ENCODE peak calls at places on chromosomes 7 and 10, in five cellular contexts. One of them, this sample, is unnamed. For H3K4me1, the result is how much of the 10 kb centered on the place peaks cover.

GRCh38 chr7:140050100-140050499 is 12.7 kb downstream of the PARP12 start:
- ATAC-seq in HepG2: no peak
- ATAC-seq in K562: no peak
- ATAC-seq in A549: no peak
- ATAC-seq in GM12878: no peak
- ATAC-seq in this sample: no peak

GRCh38 chr7:34158754-34159153 is 253.4 kb downstream of the BMPER start:
- ATAC-seq in GM12878: no peak
- ATAC-seq in K562: no peak
- ATAC-seq in A549: no peak
- ATAC-seq in HepG2: peak
- ATAC-seq in this sample: no peak

GRCh38 chr10:132417957-132418441 is 21.0 kb downstream of the PWWP2B start:
- ATAC-seq in GM12878: no peak
- ATAC-seq in HepG2: no peak
- ATAC-seq in A549: no peak
- ATAC-seq in K562: no peak
- ATAC-seq in this sample: no peak

GRCh38 chr10:3652886-3653285 is 132.1 kb downstream of the KLF6 start:
- ATAC-seq in HepG2: no peak
- ATAC-seq in GM12878: no peak
- ATAC-seq in K562: no peak
- ATAC-seq in A549: no peak
- ATAC-seq in this sample: no peak

GRCh38 chr10:94315975-94316464 is 46.7 kb downstream of the NOC3L start:
- ATAC-seq in GM12878: no peak
- ATAC-seq in HepG2: peak
- ATAC-seq in K562: no peak
- ATAC-seq in A549: no peak
- ATAC-seq in this sample: peak

GRCh38 chr10:94232711-94233383 is 129.9 kb downstream of the NOC3L start:
- ATAC-seq in K562: no peak
- ATAC-seq in A549: no peak
- ATAC-seq in HepG2: peak
- ATAC-seq in GM12878: peak
- ATAC-seq in this sample: no peak

GRCh38 chr7:8147760-8148463 is 114.1 kb downstream of the ICA1 start:
- ATAC-seq in GM12878: no peak
- ATAC-seq in K562: no peak
- ATAC-seq in A549: no peak
- ATAC-seq in HepG2: no peak
- ATAC-seq in this sample: no peak

GRCh38 chr10:91805110-91805825 is 7.0 kb downstream of the TNKS2 start:
- ATAC-seq in A549: no peak
- ATAC-seq in K562: no peak
- ATAC-seq in HepG2: no peak
- ATAC-seq in GM12878: no peak
- ATAC-seq in this sample: no peak

GRCh38 chr10:46528171-46528671 is 28.2 kb downstream of the GPRIN2 start:
- ATAC-seq in K562: no peak
- ATAC-seq in A549: no peak
- ATAC-seq in GM12878: no peak
- ATAC-seq in HepG2: no peak
- ATAC-seq in this sample: no peak

GRCh38 chr7:150924256-150924851 is 53.8 kb downstream of the KCNH2 start:
- ATAC-seq in HepG2: no peak
- ATAC-seq in A549: no peak
- ATAC-seq in GM12878: no peak
- ATAC-seq in K562: peak
- ATAC-seq in this sample: no peak

GRCh38 chr7:150931199-150931869 is 46.8 kb downstream of the KCNH2 start:
- ATAC-seq in HepG2: no peak
- ATAC-seq in K562: peak
- ATAC-seq in GM12878: no peak
- ATAC-seq in A549: no peak
- ATAC-seq in this sample: no peak

GRCh38 chr7:150927157-150927953 is 50.8 kb downstream of the KCNH2 start:
- ATAC-seq in HepG2: peak
- ATAC-seq in K562: peak
- ATAC-seq in GM12878: no peak
- ATAC-seq in A549: peak
- ATAC-seq in this sample: no peak

GRCh38 chr7:150926066-150926465 is 52.1 kb downstream of the KCNH2 start:
- ATAC-seq in HepG2: no peak
- ATAC-seq in A549: no peak
- ATAC-seq in GM12878: no peak
- ATAC-seq in K562: no peak
- ATAC-seq in this sample: no peak

DNA sequence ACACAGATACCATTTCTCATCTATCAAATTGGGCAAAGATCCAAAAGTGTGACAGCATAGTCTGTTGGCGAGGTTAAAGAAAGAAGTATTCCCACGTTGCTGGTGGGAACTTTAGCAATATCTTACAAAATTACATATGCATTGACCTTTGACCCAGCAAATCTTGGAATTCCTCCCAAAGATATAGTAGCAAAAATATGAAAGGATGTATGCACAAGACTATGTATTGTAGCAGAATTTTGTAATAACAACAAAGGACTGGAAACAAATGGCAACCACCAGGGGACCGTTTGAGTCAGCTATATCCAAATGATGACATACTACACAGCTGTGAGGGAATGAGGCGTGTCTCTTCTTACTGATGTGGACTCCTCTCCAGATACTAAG is 50.2 kb downstream of the KCNH2 start:
- ATAC-seq in K562: peak
- ATAC-seq in A549: peak
- ATAC-seq in GM12878: no peak
- ATAC-seq in HepG2: no peak
- ATAC-seq in this sample: no peak
- TF ChIP-seq CTCF in K562: peak
- TF ChIP-seq CTCF in A549: no peak
- TF ChIP-seq CTCF in GM12878: no peak
- TF ChIP-seq CTCF in HepG2: no peak
- TF ChIP-seq CTCF in this sample: no peak

DNA sequence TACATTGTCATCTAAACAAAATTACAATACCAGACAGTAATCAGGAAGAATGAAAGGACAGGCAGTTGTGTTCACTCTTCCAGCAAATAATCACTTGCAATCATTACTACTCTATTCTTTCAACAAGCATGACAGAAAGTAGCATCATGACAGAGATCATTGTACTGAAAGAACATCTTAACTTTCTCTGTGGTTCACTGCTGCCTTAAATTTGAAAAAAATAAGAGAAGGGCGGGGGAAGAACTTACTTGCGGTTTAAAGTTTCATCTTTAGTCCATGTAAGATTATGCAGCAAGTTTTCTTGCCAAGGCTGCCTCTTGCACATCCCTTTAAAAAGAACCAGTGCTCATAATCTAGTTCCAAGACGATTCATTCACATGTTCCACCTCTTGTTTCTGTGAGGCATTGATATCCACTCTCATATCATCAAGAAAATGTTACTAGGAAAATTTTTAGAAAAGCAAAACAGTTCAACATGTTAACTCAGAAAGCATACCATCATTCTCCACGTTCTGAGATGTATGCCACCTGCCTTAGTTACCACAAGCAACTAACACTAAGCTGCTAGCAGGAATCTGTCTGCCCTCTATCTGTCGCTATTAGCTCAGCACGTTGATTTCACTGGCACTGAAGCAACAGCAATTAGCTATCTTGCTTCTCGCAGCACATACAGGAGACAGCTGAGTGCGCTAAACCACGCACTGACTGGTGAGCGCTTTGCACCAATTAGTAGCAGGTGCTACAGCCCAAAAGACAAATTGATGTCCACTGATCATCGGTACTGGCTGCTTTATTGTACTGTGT is at the start of gene PCDH15:
- ATAC-seq in HepG2: peak
- ATAC-seq in GM12878: peak
- ATAC-seq in A549: no peak
- ATAC-seq in K562: no peak
- ATAC-seq in this sample: no peak
- TF ChIP-seq EP300 in HepG2: no peak
- TF ChIP-seq EP300 in GM12878: no peak
- TF ChIP-seq EP300 in A549: no peak
- TF ChIP-seq EP300 in K562: no peak
- TF ChIP-seq EP300 in this sample: no peak

GRCh38 chr10:113024930-113025329 is 74.9 kb downstream of the TCF7L2 start:
- ATAC-seq in K562: no peak
- ATAC-seq in GM12878: no peak
- ATAC-seq in A549: no peak
- ATAC-seq in HepG2: no peak
- ATAC-seq in this sample: no peak
- H3K4me1 ChIP-seq in K562: under half
- H3K4me1 ChIP-seq in GM12878: under half
- H3K4me1 ChIP-seq in A549: half or more
- H3K4me1 ChIP-seq in HepG2: half or more
- H3K4me1 ChIP-seq in this sample: under half

GRCh38 chr10:73096452-73097304 is at the start of gene P4HA1:
- ATAC-seq in A549: peak
- ATAC-seq in HepG2: peak
- ATAC-seq in K562: peak
- ATAC-seq in GM12878: peak
- ATAC-seq in this sample: peak
- TF ChIP-seq CTCF in A549: peak
- TF ChIP-seq CTCF in HepG2: peak
- TF ChIP-seq CTCF in K562: peak
- TF ChIP-seq CTCF in GM12878: peak
- TF ChIP-seq CTCF in this sample: peak

DNA sequence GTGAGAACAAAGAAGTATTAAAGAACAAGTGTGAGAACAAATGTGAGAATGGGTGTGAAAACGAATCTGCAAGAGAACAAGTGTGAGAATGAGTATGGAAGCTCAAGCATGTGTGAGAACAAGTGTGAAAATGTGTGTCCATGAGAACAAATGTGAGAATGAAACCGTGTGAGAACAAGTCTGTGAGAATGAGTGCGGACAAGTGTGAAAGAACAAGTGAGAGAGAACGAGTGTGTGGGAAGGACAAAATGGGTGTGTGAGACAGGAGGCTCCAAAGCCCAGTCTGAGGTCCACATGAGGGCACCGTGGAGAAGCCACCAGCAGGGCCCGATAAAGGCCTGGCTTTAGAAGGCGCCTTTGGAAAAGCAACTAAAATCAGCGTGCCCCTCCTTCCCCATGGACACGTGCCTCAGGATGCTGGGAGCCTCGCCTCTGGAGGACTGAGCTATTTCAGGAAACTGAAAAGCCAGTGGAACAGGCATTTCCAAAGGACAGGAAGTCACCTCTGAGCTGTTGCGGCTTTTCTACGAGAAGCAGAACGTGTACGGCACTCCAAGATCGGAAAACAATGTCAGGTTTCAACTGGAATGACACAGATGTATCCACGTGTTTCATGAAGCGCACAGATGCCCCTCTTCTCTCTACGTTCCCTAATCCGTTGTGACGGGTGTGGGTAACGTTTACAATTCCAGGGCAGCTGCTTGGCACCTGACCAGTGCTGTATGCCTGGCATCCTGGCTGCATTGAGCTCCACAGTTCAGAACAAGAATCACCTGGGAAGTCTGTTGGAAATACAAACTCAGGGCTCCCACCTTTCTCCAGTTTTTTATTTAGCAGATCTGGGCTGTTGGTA is 46.4 kb downstream of the ESYT2 start:
- ATAC-seq in HepG2: peak
- ATAC-seq in K562: peak
- ATAC-seq in A549: peak
- ATAC-seq in GM12878: no peak
- ATAC-seq in this sample: peak
- TF ChIP-seq EP300 in HepG2: no peak
- TF ChIP-seq EP300 in K562: no peak
- TF ChIP-seq EP300 in A549: no peak
- TF ChIP-seq EP300 in GM12878: no peak
- TF ChIP-seq EP300 in this sample: no peak

GRCh38 chr10:96236876-96237275 is 34.5 kb downstream of the BLNK start:
- ATAC-seq in K562: no peak
- ATAC-seq in HepG2: no peak
- ATAC-seq in A549: no peak
- ATAC-seq in GM12878: no peak
- ATAC-seq in this sample: no peak
- H3K4me1 ChIP-seq in K562: under half
- H3K4me1 ChIP-seq in HepG2: under half
- H3K4me1 ChIP-seq in A549: under half
- H3K4me1 ChIP-seq in GM12878: under half
- H3K4me1 ChIP-seq in this sample: under half

GRCh38 chr7:142385528-142386340 is 127.9 kb upstream of the PRSS58 start:
- ATAC-seq in HepG2: peak
- ATAC-seq in GM12878: peak
- ATAC-seq in A549: peak
- ATAC-seq in K562: peak
- ATAC-seq in this sample: no peak

GRCh38 chr7:142389544-142389943 is 131.7 kb upstream of the PRSS58 start:
- ATAC-seq in GM12878: no peak
- ATAC-seq in A549: no peak
- ATAC-seq in HepG2: peak
- ATAC-seq in K562: no peak
- ATAC-seq in this sample: no peak

GRCh38 chr7:142391191-142391992 is 133.5 kb upstream of the PRSS58 start:
- ATAC-seq in K562: peak
- ATAC-seq in A549: no peak
- ATAC-seq in GM12878: peak
- ATAC-seq in HepG2: peak
- ATAC-seq in this sample: no peak
- TF ChIP-seq CTCF in K562: peak
- TF ChIP-seq CTCF in A549: no peak
- TF ChIP-seq CTCF in GM12878: peak
- TF ChIP-seq CTCF in HepG2: peak
- TF ChIP-seq CTCF in this sample: no peak

GRCh38 chr7:142896741-142897379 is 11.3 kb upstream of the TRPV6 start:
- ATAC-seq in K562: no peak
- ATAC-seq in GM12878: no peak
- ATAC-seq in A549: no peak
- ATAC-seq in HepG2: no peak
- ATAC-seq in this sample: no peak
- TF ChIP-seq EP300 in K562: no peak
- TF ChIP-seq EP300 in GM12878: no peak
- TF ChIP-seq EP300 in A549: no peak
- TF ChIP-seq EP300 in HepG2: no peak
- TF ChIP-seq EP300 in this sample: no peak

DNA sequence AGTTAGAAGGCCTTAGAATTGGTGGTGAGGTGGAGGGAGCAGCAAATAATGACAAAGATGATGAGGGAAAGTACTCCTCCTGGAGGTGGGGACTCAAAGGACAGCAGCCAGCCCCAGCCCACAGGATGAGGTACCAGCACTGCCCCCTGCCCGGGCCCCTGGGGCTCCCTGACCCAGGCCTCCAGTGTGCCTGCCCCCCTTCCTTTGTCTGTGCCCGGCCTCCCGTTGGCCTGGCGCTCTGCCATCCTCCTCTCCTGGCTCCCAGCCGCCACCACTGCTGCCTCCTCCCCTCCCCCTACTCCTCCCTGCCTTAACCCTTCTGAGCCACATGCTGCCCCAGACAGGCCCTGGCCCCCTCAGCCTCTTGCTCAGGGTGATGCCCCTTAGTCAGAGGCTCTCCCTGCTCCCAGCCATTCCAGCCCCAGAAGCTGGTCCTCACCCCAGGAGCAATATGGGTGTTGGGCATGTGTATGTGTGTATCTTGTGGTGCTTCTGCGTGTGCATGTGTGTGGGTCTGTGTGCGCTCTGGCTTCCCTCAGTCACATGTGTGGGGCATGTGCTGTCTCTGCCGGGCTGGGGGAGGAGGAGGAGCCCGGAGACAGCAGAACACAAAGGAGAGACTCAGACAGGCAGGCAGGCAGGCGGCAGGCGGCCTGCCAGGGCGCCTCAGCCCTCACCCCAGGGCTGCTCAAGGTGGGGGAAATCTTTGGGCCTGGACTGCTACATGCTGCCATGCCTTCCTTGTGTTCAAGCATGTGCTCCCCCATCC is 2.6 kb downstream of the LDB1 start:
- ATAC-seq in GM12878: peak
- ATAC-seq in HepG2: peak
- ATAC-seq in K562: peak
- ATAC-seq in A549: peak
- ATAC-seq in this sample: no peak
- H3K4me1 ChIP-seq in GM12878: half or more
- H3K4me1 ChIP-seq in HepG2: half or more
- H3K4me1 ChIP-seq in K562: half or more
- H3K4me1 ChIP-seq in A549: half or more
- H3K4me1 ChIP-seq in this sample: half or more

This sample was measured in gastroesophageal sphincter.